ENCODE peak calls at places on chromosome 10, in nine cellular contexts. One of them, this sample, is unnamed.

GRCh38 chr10:113718974-113719822 is 32.3 kb upstream of the PLEKHS1 start:
- ATAC-seq in heart right ventricle: no peak
- ATAC-seq in GM23338: no peak
- ATAC-seq in Right ventricle myocardium inferior: no peak
- ATAC-seq in WTC11: no peak
- ATAC-seq in heart left ventricle: no peak
- ATAC-seq in central memory CD8-positive, alpha-beta T cell: no peak
- ATAC-seq in naive thymus-derived CD8-positive, alpha-beta T cell: no peak
- ATAC-seq in activated T-cell treated with anti-CD3 and anti-CD28 coated beads, Interleukin-2, amount 50 U/mL, for 4 hours: no peak
- ATAC-seq in this sample: no peak

GRCh38 chr10:132438091-132439024 is 41.4 kb downstream of the PWWP2B start:
- ATAC-seq in heart right ventricle: no peak
- ATAC-seq in heart left ventricle: no peak
- ATAC-seq in GM23338: no peak
- ATAC-seq in activated T-cell treated with anti-CD3 and anti-CD28 coated beads, Interleukin-2, amount 50 U/mL, for 4 hours: no peak
- ATAC-seq in WTC11: no peak
- ATAC-seq in central memory CD8-positive, alpha-beta T cell: no peak
- ATAC-seq in naive thymus-derived CD8-positive, alpha-beta T cell: no peak
- ATAC-seq in Right ventricle myocardium inferior: no peak
- ATAC-seq in this sample: no peak

GRCh38 chr10:50972591-50972990 is 87.2 kb upstream of the A1CF start:
- ATAC-seq in heart right ventricle: no peak
- ATAC-seq in Right ventricle myocardium inferior: no peak
- ATAC-seq in GM23338: no peak
- ATAC-seq in activated T-cell treated with anti-CD3 and anti-CD28 coated beads, Interleukin-2, amount 50 U/mL, for 4 hours: no peak
- ATAC-seq in heart left ventricle: no peak
- ATAC-seq in central memory CD8-positive, alpha-beta T cell: no peak
- ATAC-seq in WTC11: no peak
- ATAC-seq in naive thymus-derived CD8-positive, alpha-beta T cell: no peak
- ATAC-seq in this sample: no peak

GRCh38 chr10:110632591-110633215 is 11.4 kb upstream of the RBM20 start:
- ATAC-seq in WTC11: no peak
- ATAC-seq in central memory CD8-positive, alpha-beta T cell: no peak
- ATAC-seq in heart left ventricle: no peak
- ATAC-seq in GM23338: no peak
- ATAC-seq in Right ventricle myocardium inferior: no peak
- ATAC-seq in activated T-cell treated with anti-CD3 and anti-CD28 coated beads, Interleukin-2, amount 50 U/mL, for 4 hours: no peak
- ATAC-seq in naive thymus-derived CD8-positive, alpha-beta T cell: no peak
- ATAC-seq in heart right ventricle: no peak
- ATAC-seq in this sample: peak

GRCh38 chr10:1782841-1783240 is 45.5 kb upstream of the ADARB2 start:
- ATAC-seq in heart right ventricle: no peak
- ATAC-seq in naive thymus-derived CD8-positive, alpha-beta T cell: no peak
- ATAC-seq in central memory CD8-positive, alpha-beta T cell: no peak
- ATAC-seq in Right ventricle myocardium inferior: no peak
- ATAC-seq in heart left ventricle: no peak
- ATAC-seq in WTC11: no peak
- ATAC-seq in GM23338: no peak
- ATAC-seq in activated T-cell treated with anti-CD3 and anti-CD28 coated beads, Interleukin-2, amount 50 U/mL, for 4 hours: no peak
- ATAC-seq in this sample: no peak

GRCh38 chr10:72784551-72785421 is 92.8 kb downstream of the MCU start:
- ATAC-seq in Right ventricle myocardium inferior: peak
- ATAC-seq in heart left ventricle: peak
- ATAC-seq in central memory CD8-positive, alpha-beta T cell: no peak
- ATAC-seq in activated T-cell treated with anti-CD3 and anti-CD28 coated beads, Interleukin-2, amount 50 U/mL, for 4 hours: no peak
- ATAC-seq in heart right ventricle: peak
- ATAC-seq in naive thymus-derived CD8-positive, alpha-beta T cell: no peak
- ATAC-seq in WTC11: peak
- ATAC-seq in GM23338: peak
- ATAC-seq in this sample: peak

GRCh38 chr10:6667679-6668270 is 87.7 kb upstream of the PRKCQ start:
- ATAC-seq in GM23338: peak
- ATAC-seq in central memory CD8-positive, alpha-beta T cell: no peak
- ATAC-seq in WTC11: peak
- ATAC-seq in heart right ventricle: no peak
- ATAC-seq in activated T-cell treated with anti-CD3 and anti-CD28 coated beads, Interleukin-2, amount 50 U/mL, for 4 hours: no peak
- ATAC-seq in Right ventricle myocardium inferior: no peak
- ATAC-seq in heart left ventricle: no peak
- ATAC-seq in naive thymus-derived CD8-positive, alpha-beta T cell: no peak
- ATAC-seq in this sample: peak

GRCh38 chr10:48525956-48526355 is 78.9 kb downstream of the ARHGAP22 start:
- ATAC-seq in WTC11: no peak
- ATAC-seq in heart right ventricle: no peak
- ATAC-seq in GM23338: no peak
- ATAC-seq in activated T-cell treated with anti-CD3 and anti-CD28 coated beads, Interleukin-2, amount 50 U/mL, for 4 hours: no peak
- ATAC-seq in central memory CD8-positive, alpha-beta T cell: no peak
- ATAC-seq in heart left ventricle: no peak
- ATAC-seq in naive thymus-derived CD8-positive, alpha-beta T cell: no peak
- ATAC-seq in Right ventricle myocardium inferior: no peak
- ATAC-seq in this sample: no peak

GRCh38 chr10:77533156-77533886 is 104.3 kb downstream of the KCNMA1 start:
- ATAC-seq in activated T-cell treated with anti-CD3 and anti-CD28 coated beads, Interleukin-2, amount 50 U/mL, for 4 hours: no peak
- ATAC-seq in GM23338: no peak
- ATAC-seq in heart right ventricle: peak
- ATAC-seq in naive thymus-derived CD8-positive, alpha-beta T cell: no peak
- ATAC-seq in WTC11: no peak
- ATAC-seq in Right ventricle myocardium inferior: peak
- ATAC-seq in heart left ventricle: no peak
- ATAC-seq in central memory CD8-positive, alpha-beta T cell: no peak
- ATAC-seq in this sample: no peak

GRCh38 chr10:91944880-91945630 is 21.5 kb downstream of the BTAF1 start:
- ATAC-seq in activated T-cell treated with anti-CD3 and anti-CD28 coated beads, Interleukin-2, amount 50 U/mL, for 4 hours: peak
- ATAC-seq in naive thymus-derived CD8-positive, alpha-beta T cell: no peak
- ATAC-seq in central memory CD8-positive, alpha-beta T cell: peak
- ATAC-seq in Right ventricle myocardium inferior: no peak
- ATAC-seq in heart left ventricle: no peak
- ATAC-seq in WTC11: no peak
- ATAC-seq in GM23338: no peak
- ATAC-seq in heart right ventricle: no peak
- ATAC-seq in this sample: no peak

GRCh38 chr10:22666287-22667092 is 47.9 kb downstream of the PIP4K2A start:
- ATAC-seq in central memory CD8-positive, alpha-beta T cell: peak
- ATAC-seq in GM23338: no peak
- ATAC-seq in activated T-cell treated with anti-CD3 and anti-CD28 coated beads, Interleukin-2, amount 50 U/mL, for 4 hours: peak
- ATAC-seq in naive thymus-derived CD8-positive, alpha-beta T cell: peak
- ATAC-seq in heart left ventricle: no peak
- ATAC-seq in Right ventricle myocardium inferior: no peak
- ATAC-seq in WTC11: peak
- ATAC-seq in heart right ventricle: peak
- ATAC-seq in this sample: no peak

GRCh38 chr10:71740069-71740468 is 20.5 kb upstream of the C10orf105 start:
- ATAC-seq in naive thymus-derived CD8-positive, alpha-beta T cell: no peak
- ATAC-seq in Right ventricle myocardium inferior: peak
- ATAC-seq in heart left ventricle: no peak
- ATAC-seq in GM23338: no peak
- ATAC-seq in activated T-cell treated with anti-CD3 and anti-CD28 coated beads, Interleukin-2, amount 50 U/mL, for 4 hours: no peak
- ATAC-seq in heart right ventricle: peak
- ATAC-seq in central memory CD8-positive, alpha-beta T cell: no peak
- ATAC-seq in WTC11: no peak
- ATAC-seq in this sample: peak

GRCh38 chr10:38025283-38025682 is 14.8 kb downstream of the ZNF33A start:
- ATAC-seq in central memory CD8-positive, alpha-beta T cell: no peak
- ATAC-seq in activated T-cell treated with anti-CD3 and anti-CD28 coated beads, Interleukin-2, amount 50 U/mL, for 4 hours: no peak
- ATAC-seq in naive thymus-derived CD8-positive, alpha-beta T cell: no peak
- ATAC-seq in Right ventricle myocardium inferior: no peak
- ATAC-seq in heart left ventricle: no peak
- ATAC-seq in GM23338: no peak
- ATAC-seq in heart right ventricle: no peak
- ATAC-seq in WTC11: no peak
- ATAC-seq in this sample: no peak

GRCh38 chr10:818010-818409 is 113.5 kb downstream of the LARP4B start:
- ATAC-seq in GM23338: no peak
- ATAC-seq in Right ventricle myocardium inferior: no peak
- ATAC-seq in WTC11: no peak
- ATAC-seq in activated T-cell treated with anti-CD3 and anti-CD28 coated beads, Interleukin-2, amount 50 U/mL, for 4 hours: no peak
- ATAC-seq in naive thymus-derived CD8-positive, alpha-beta T cell: no peak
- ATAC-seq in heart right ventricle: no peak
- ATAC-seq in central memory CD8-positive, alpha-beta T cell: no peak
- ATAC-seq in heart left ventricle: no peak
- ATAC-seq in this sample: no peak

GRCh38 chr10:7478727-7479457 is 68.1 kb upstream of the SFMBT2 start:
- ATAC-seq in central memory CD8-positive, alpha-beta T cell: peak
- ATAC-seq in WTC11: no peak
- ATAC-seq in heart right ventricle: no peak
- ATAC-seq in heart left ventricle: no peak
- ATAC-seq in activated T-cell treated with anti-CD3 and anti-CD28 coated beads, Interleukin-2, amount 50 U/mL, for 4 hours: peak
- ATAC-seq in naive thymus-derived CD8-positive, alpha-beta T cell: peak
- ATAC-seq in GM23338: no peak
- ATAC-seq in Right ventricle myocardium inferior: no peak
- ATAC-seq in this sample: no peak

GRCh38 chr10:103605359-103606156 is 112.1 kb downstream of the NEURL1 start:
- ATAC-seq in Right ventricle myocardium inferior: peak
- ATAC-seq in WTC11: peak
- ATAC-seq in heart left ventricle: peak
- ATAC-seq in naive thymus-derived CD8-positive, alpha-beta T cell: peak
- ATAC-seq in heart right ventricle: peak
- ATAC-seq in activated T-cell treated with anti-CD3 and anti-CD28 coated beads, Interleukin-2, amount 50 U/mL, for 4 hours: peak
- ATAC-seq in central memory CD8-positive, alpha-beta T cell: no peak
- ATAC-seq in GM23338: peak
- ATAC-seq in this sample: peak

GRCh38 chr10:12606461-12606860 is 257.1 kb downstream of the CAMK1D start:
- ATAC-seq in activated T-cell treated with anti-CD3 and anti-CD28 coated beads, Interleukin-2, amount 50 U/mL, for 4 hours: no peak
- ATAC-seq in naive thymus-derived CD8-positive, alpha-beta T cell: no peak
- ATAC-seq in heart right ventricle: no peak
- ATAC-seq in WTC11: no peak
- ATAC-seq in Right ventricle myocardium inferior: no peak
- ATAC-seq in heart left ventricle: no peak
- ATAC-seq in central memory CD8-positive, alpha-beta T cell: no peak
- ATAC-seq in GM23338: no peak
- ATAC-seq in this sample: peak

GRCh38 chr10:69497611-69498390 is 46.5 kb downstream of the TSPAN15 start:
- ATAC-seq in GM23338: no peak
- ATAC-seq in heart right ventricle: no peak
- ATAC-seq in WTC11: no peak
- ATAC-seq in naive thymus-derived CD8-positive, alpha-beta T cell: no peak
- ATAC-seq in Right ventricle myocardium inferior: no peak
- ATAC-seq in activated T-cell treated with anti-CD3 and anti-CD28 coated beads, Interleukin-2, amount 50 U/mL, for 4 hours: no peak
- ATAC-seq in central memory CD8-positive, alpha-beta T cell: no peak
- ATAC-seq in heart left ventricle: no peak
- ATAC-seq in this sample: no peak

GRCh38 chr10:96857613-96858012 is 25.5 kb downstream of the LCOR start:
- ATAC-seq in heart left ventricle: no peak
- ATAC-seq in heart right ventricle: no peak
- ATAC-seq in WTC11: no peak
- ATAC-seq in central memory CD8-positive, alpha-beta T cell: no peak
- ATAC-seq in naive thymus-derived CD8-positive, alpha-beta T cell: no peak
- ATAC-seq in activated T-cell treated with anti-CD3 and anti-CD28 coated beads, Interleukin-2, amount 50 U/mL, for 4 hours: no peak
- ATAC-seq in GM23338: no peak
- ATAC-seq in Right ventricle myocardium inferior: no peak
- ATAC-seq in this sample: no peak

GRCh38 chr10:102451105-102451969 is at the start of gene C10orf95:
- ATAC-seq in heart left ventricle: no peak
- ATAC-seq in Right ventricle myocardium inferior: no peak
- ATAC-seq in central memory CD8-positive, alpha-beta T cell: no peak
- ATAC-seq in GM23338: peak
- ATAC-seq in WTC11: peak
- ATAC-seq in activated T-cell treated with anti-CD3 and anti-CD28 coated beads, Interleukin-2, amount 50 U/mL, for 4 hours: no peak
- ATAC-seq in heart right ventricle: no peak
- ATAC-seq in naive thymus-derived CD8-positive, alpha-beta T cell: no peak
- ATAC-seq in this sample: peak

GRCh38 chr10:22379059-22379458 is 33.8 kb downstream of the SPAG6 start:
- ATAC-seq in Right ventricle myocardium inferior: no peak
- ATAC-seq in central memory CD8-positive, alpha-beta T cell: no peak
- ATAC-seq in activated T-cell treated with anti-CD3 and anti-CD28 coated beads, Interleukin-2, amount 50 U/mL, for 4 hours: peak
- ATAC-seq in heart right ventricle: no peak
- ATAC-seq in heart left ventricle: no peak
- ATAC-seq in GM23338: peak
- ATAC-seq in WTC11: peak
- ATAC-seq in naive thymus-derived CD8-positive, alpha-beta T cell: no peak
- ATAC-seq in this sample: no peak

GRCh38 chr10:15015451-15015850 is 28.3 kb upstream of the OLAH start:
- ATAC-seq in heart left ventricle: no peak
- ATAC-seq in heart right ventricle: no peak
- ATAC-seq in activated T-cell treated with anti-CD3 and anti-CD28 coated beads, Interleukin-2, amount 50 U/mL, for 4 hours: no peak
- ATAC-seq in WTC11: no peak
- ATAC-seq in naive thymus-derived CD8-positive, alpha-beta T cell: no peak
- ATAC-seq in Right ventricle myocardium inferior: no peak
- ATAC-seq in GM23338: no peak
- ATAC-seq in central memory CD8-positive, alpha-beta T cell: no peak
- ATAC-seq in this sample: no peak

GRCh38 chr10:95447733-95448132 is 113.4 kb downstream of the SORBS1 start:
- ATAC-seq in naive thymus-derived CD8-positive, alpha-beta T cell: no peak
- ATAC-seq in WTC11: no peak
- ATAC-seq in heart left ventricle: peak
- ATAC-seq in GM23338: no peak
- ATAC-seq in Right ventricle myocardium inferior: no peak
- ATAC-seq in central memory CD8-positive, alpha-beta T cell: no peak
- ATAC-seq in heart right ventricle: peak
- ATAC-seq in activated T-cell treated with anti-CD3 and anti-CD28 coated beads, Interleukin-2, amount 50 U/mL, for 4 hours: no peak
- ATAC-seq in this sample: no peak

GRCh38 chr10:86082556-86082955 is 284.0 kb downstream of the GRID1 start:
- ATAC-seq in naive thymus-derived CD8-positive, alpha-beta T cell: no peak
- ATAC-seq in activated T-cell treated with anti-CD3 and anti-CD28 coated beads, Interleukin-2, amount 50 U/mL, for 4 hours: no peak
- ATAC-seq in heart right ventricle: no peak
- ATAC-seq in WTC11: no peak
- ATAC-seq in Right ventricle myocardium inferior: no peak
- ATAC-seq in central memory CD8-positive, alpha-beta T cell: no peak
- ATAC-seq in GM23338: no peak
- ATAC-seq in heart left ventricle: no peak
- ATAC-seq in this sample: no peak

GRCh38 chr10:18606051-18606730 is 45.2 kb downstream of the NSUN6 start:
- ATAC-seq in heart left ventricle: no peak
- ATAC-seq in WTC11: no peak
- ATAC-seq in GM23338: no peak
- ATAC-seq in central memory CD8-positive, alpha-beta T cell: no peak
- ATAC-seq in naive thymus-derived CD8-positive, alpha-beta T cell: no peak
- ATAC-seq in activated T-cell treated with anti-CD3 and anti-CD28 coated beads, Interleukin-2, amount 50 U/mL, for 4 hours: no peak
- ATAC-seq in Right ventricle myocardium inferior: no peak
- ATAC-seq in heart right ventricle: no peak
- ATAC-seq in this sample: no peak

GRCh38 chr10:77859200-77859864 is 67.2 kb downstream of the DLG5 start:
- ATAC-seq in heart right ventricle: no peak
- ATAC-seq in central memory CD8-positive, alpha-beta T cell: no peak
- ATAC-seq in WTC11: no peak
- ATAC-seq in Right ventricle myocardium inferior: no peak
- ATAC-seq in GM23338: no peak
- ATAC-seq in heart left ventricle: no peak
- ATAC-seq in naive thymus-derived CD8-positive, alpha-beta T cell: no peak
- ATAC-seq in activated T-cell treated with anti-CD3 and anti-CD28 coated beads, Interleukin-2, amount 50 U/mL, for 4 hours: no peak
- ATAC-seq in this sample: no peak

GRCh38 chr10:128209862-128210214 is 83.6 kb upstream of the MKI67 start:
- ATAC-seq in Right ventricle myocardium inferior: no peak
- ATAC-seq in WTC11: peak
- ATAC-seq in naive thymus-derived CD8-positive, alpha-beta T cell: peak
- ATAC-seq in activated T-cell treated with anti-CD3 and anti-CD28 coated beads, Interleukin-2, amount 50 U/mL, for 4 hours: no peak
- ATAC-seq in GM23338: peak
- ATAC-seq in heart left ventricle: no peak
- ATAC-seq in heart right ventricle: peak
- ATAC-seq in central memory CD8-positive, alpha-beta T cell: no peak
- ATAC-seq in this sample: no peak

GRCh38 chr10:24528960-24529359 is 194.7 kb downstream of the ARHGAP21 start:
- ATAC-seq in Right ventricle myocardium inferior: peak
- ATAC-seq in GM23338: no peak
- ATAC-seq in naive thymus-derived CD8-positive, alpha-beta T cell: no peak
- ATAC-seq in WTC11: no peak
- ATAC-seq in heart right ventricle: peak
- ATAC-seq in activated T-cell treated with anti-CD3 and anti-CD28 coated beads, Interleukin-2, amount 50 U/mL, for 4 hours: no peak
- ATAC-seq in heart left ventricle: no peak
- ATAC-seq in central memory CD8-positive, alpha-beta T cell: no peak
- ATAC-seq in this sample: no peak

GRCh38 chr10:51462076-51462779 is 237.2 kb downstream of the CSTF2T start:
- ATAC-seq in heart left ventricle: peak
- ATAC-seq in Right ventricle myocardium inferior: peak
- ATAC-seq in naive thymus-derived CD8-positive, alpha-beta T cell: no peak
- ATAC-seq in WTC11: no peak
- ATAC-seq in GM23338: no peak
- ATAC-seq in heart right ventricle: peak
- ATAC-seq in central memory CD8-positive, alpha-beta T cell: no peak
- ATAC-seq in activated T-cell treated with anti-CD3 and anti-CD28 coated beads, Interleukin-2, amount 50 U/mL, for 4 hours: no peak
- ATAC-seq in this sample: peak

GRCh38 chr10:102322914-102323313 is 72.6 kb upstream of the NFKB2 start:
- ATAC-seq in Right ventricle myocardium inferior: no peak
- ATAC-seq in heart left ventricle: no peak
- ATAC-seq in heart right ventricle: no peak
- ATAC-seq in WTC11: no peak
- ATAC-seq in naive thymus-derived CD8-positive, alpha-beta T cell: peak
- ATAC-seq in activated T-cell treated with anti-CD3 and anti-CD28 coated beads, Interleukin-2, amount 50 U/mL, for 4 hours: peak
- ATAC-seq in central memory CD8-positive, alpha-beta T cell: peak
- ATAC-seq in GM23338: no peak
- ATAC-seq in this sample: no peak

GRCh38 chr10:95526066-95526465 is 35.1 kb downstream of the SORBS1 start:
- ATAC-seq in central memory CD8-positive, alpha-beta T cell: no peak
- ATAC-seq in WTC11: no peak
- ATAC-seq in activated T-cell treated with anti-CD3 and anti-CD28 coated beads, Interleukin-2, amount 50 U/mL, for 4 hours: no peak
- ATAC-seq in heart left ventricle: no peak
- ATAC-seq in heart right ventricle: no peak
- ATAC-seq in Right ventricle myocardium inferior: no peak
- ATAC-seq in GM23338: peak
- ATAC-seq in naive thymus-derived CD8-positive, alpha-beta T cell: no peak
- ATAC-seq in this sample: no peak

This sample was measured in esophagus mucosa.